ENCODE peak calls at places on chromosomes 13 and 19, in nine cellular contexts. D is HT1080; W is T-helper 9 cell; G is T-cell; J is activated naive CD4-positive, alpha-beta T cell treated with Interleukin-2 at 50 U/mL for 16 hours; T is body of pancreas; N is neural crest cell; S is nucleus accumbens; H is Peyer's patch. U is an unnamed sample.

GRCh38 chr13:94761407-94761806 is 49.1 kb upstream of the SOX21 start:
- DNase-seq in J (no peak), S (no peak), T (no peak), W (no peak), G (no peak), N (no peak), H (no peak), D (no peak), U (peak)

GRCh38 chr19:41965127-41965526 is 6.0 kb upstream of the RABAC1 start:
- DNase-seq in W (no peak), H (no peak), G (no peak), S (no peak), T (no peak), D (no peak), J (no peak), N (no peak), U (no peak)

GRCh38 chr19:56086671-56087430 is 34.2 kb downstream of the ZNF787 start:
- DNase-seq in H (no peak), W (no peak), J (no peak), D (no peak), G (no peak), S (no peak), T (no peak), N (no peak), U (no peak)

GRCh38 chr13:30110301-30111070 is 196.9 kb downstream of the KATNAL1 start:
- DNase-seq in H (no peak), W (no peak), G (no peak), N (no peak), D (no peak), T (peak), J (no peak), S (no peak), U (no peak)

GRCh38 chr13:39602614-39603366 is at the start of gene LHFPL6:
- DNase-seq in N (peak), D (peak), H (peak), S (peak), W (peak), G (peak), T (peak), J (peak), U (peak)

GRCh38 chr19:39157275-39157996 is 31.9 kb downstream of the PAK4 start:
- DNase-seq in G (no peak), S (no peak), J (no peak), D (no peak), N (no peak), T (no peak), H (no peak), W (no peak), U (no peak)

GRCh38 chr19:10269333-10270179 is 1.4 kb upstream of the ICAM1 start:
- DNase-seq in G (peak), S (peak), N (peak), J (peak), H (peak), D (peak), W (peak), T (peak), U (peak)

GRCh38 chr13:19596960-19597361 is 35.6 kb upstream of the TPTE2 start:
- DNase-seq in D (peak), N (no peak), H (no peak), J (no peak), T (no peak), W (no peak), S (no peak), G (no peak), U (no peak)

GRCh38 chr19:47699360-47699917 is 13.8 kb upstream of the EHD2 start:
- DNase-seq in J (peak), N (peak), T (peak), S (no peak), W (peak), H (peak), D (peak), G (no peak), U (peak)

GRCh38 chr13:49791214-49791752 is 1.2 kb downstream of the KPNA3 start:
- DNase-seq in J (no peak), N (no peak), D (peak), T (peak), W (no peak), H (no peak), S (peak), G (no peak), U (peak)

GRCh38 chr13:53405616-53406015 is 377.0 kb downstream of the OLFM4 start:
- DNase-seq in N (peak), J (no peak), S (no peak), D (peak), G (no peak), H (no peak), W (no peak), T (no peak), U (peak)

GRCh38 chr13:94251801-94252200 is 227.7 kb downstream of the DCT start:
- DNase-seq in W (no peak), D (no peak), J (no peak), G (no peak), H (no peak), N (no peak), T (peak), S (no peak), U (no peak)

GRCh38 chr13:111857336-111857735 is 209.6 kb upstream of the SOX1 start:
- DNase-seq in H (no peak), D (no peak), N (no peak), J (no peak), T (no peak), W (no peak), G (no peak), S (no peak), U (no peak)

GRCh38 chr19:33194527-33194883 is 375 bp downstream of the LRP3 start:
- DNase-seq in T (no peak), J (no peak), W (no peak), D (no peak), H (no peak), N (no peak), S (no peak), G (no peak), U (no peak)

GRCh38 chr13:57644106-57644505 is 12.6 kb downstream of the PCDH17 start:
- DNase-seq in S (no peak), J (no peak), N (no peak), T (no peak), H (no peak), G (no peak), W (no peak), D (no peak), U (no peak)